ENCODE peak calls at places on chromosomes 13 and 19, in seven cellular contexts. One of them, this sample, is unnamed.

GRCh38 chr13:84192125-84192524 is 309.9 kb upstream of the SLITRK1 start:
- DNase-seq in neuronal stem cell: no peak
- DNase-seq in stimulated activated CD4-positive, alpha-beta T cell treated with anti-CD3 and anti-CD28 coated beads, Interleukin-1b, Interleukin-23, amount 100 ng/mL, for 24 hours: no peak
- DNase-seq in RPMI7951: peak; percentile 26
- DNase-seq in HFFc6: peak; percentile 96
- DNase-seq in T-helper 1 cell: no peak
- DNase-seq in activated T-cell treated with anti-CD3 and anti-CD28 coated beads for 1 hour: no peak
- DNase-seq in this sample: peak; percentile 70

GRCh38 chr13:99360696-99361095 is 53.5 kb upstream of the GPR183 start:
- DNase-seq in HFFc6: no peak
- DNase-seq in RPMI7951: no peak
- DNase-seq in stimulated activated CD4-positive, alpha-beta T cell treated with anti-CD3 and anti-CD28 coated beads, Interleukin-1b, Interleukin-23, amount 100 ng/mL, for 24 hours: no peak
- DNase-seq in neuronal stem cell: no peak
- DNase-seq in activated T-cell treated with anti-CD3 and anti-CD28 coated beads for 1 hour: no peak
- DNase-seq in T-helper 1 cell: no peak
- DNase-seq in this sample: no peak

GRCh38 chr19:12293771-12294307 is 844 bp downstream of the ZNF44 start:
- DNase-seq in HFFc6: peak; percentile 62
- DNase-seq in T-helper 1 cell: peak; percentile 52
- DNase-seq in activated T-cell treated with anti-CD3 and anti-CD28 coated beads for 1 hour: peak; percentile 36
- DNase-seq in stimulated activated CD4-positive, alpha-beta T cell treated with anti-CD3 and anti-CD28 coated beads, Interleukin-1b, Interleukin-23, amount 100 ng/mL, for 24 hours: peak; percentile 39
- DNase-seq in RPMI7951: peak; percentile 65
- DNase-seq in neuronal stem cell: peak; percentile 39
- DNase-seq in this sample: no peak

GRCh38 chr13:105410602-105411001 is 1124.9 kb downstream of the EFNB2 start:
- DNase-seq in activated T-cell treated with anti-CD3 and anti-CD28 coated beads for 1 hour: peak; percentile 1
- DNase-seq in RPMI7951: peak; percentile 61
- DNase-seq in neuronal stem cell: peak; percentile 26
- DNase-seq in stimulated activated CD4-positive, alpha-beta T cell treated with anti-CD3 and anti-CD28 coated beads, Interleukin-1b, Interleukin-23, amount 100 ng/mL, for 24 hours: peak; percentile 14
- DNase-seq in HFFc6: no peak
- DNase-seq in T-helper 1 cell: no peak
- DNase-seq in this sample: peak; percentile 16

GRCh38 chr13:31895687-31896086 is 135.9 kb upstream of the FRY start:
- DNase-seq in T-helper 1 cell: no peak
- DNase-seq in neuronal stem cell: no peak
- DNase-seq in RPMI7951: no peak
- DNase-seq in HFFc6: no peak
- DNase-seq in stimulated activated CD4-positive, alpha-beta T cell treated with anti-CD3 and anti-CD28 coated beads, Interleukin-1b, Interleukin-23, amount 100 ng/mL, for 24 hours: no peak
- DNase-seq in activated T-cell treated with anti-CD3 and anti-CD28 coated beads for 1 hour: no peak
- DNase-seq in this sample: no peak

GRCh38 chr19:3844596-3844995 is 24.2 kb downstream of the ZFR2 start:
- DNase-seq in stimulated activated CD4-positive, alpha-beta T cell treated with anti-CD3 and anti-CD28 coated beads, Interleukin-1b, Interleukin-23, amount 100 ng/mL, for 24 hours: no peak
- DNase-seq in T-helper 1 cell: no peak
- DNase-seq in neuronal stem cell: no peak
- DNase-seq in HFFc6: no peak
- DNase-seq in activated T-cell treated with anti-CD3 and anti-CD28 coated beads for 1 hour: no peak
- DNase-seq in RPMI7951: peak; percentile 61
- DNase-seq in this sample: no peak

GRCh38 chr13:51283361-51283760 is 56.1 kb upstream of the SERPINE3 start:
- DNase-seq in activated T-cell treated with anti-CD3 and anti-CD28 coated beads for 1 hour: no peak
- DNase-seq in neuronal stem cell: no peak
- DNase-seq in RPMI7951: no peak
- DNase-seq in T-helper 1 cell: no peak
- DNase-seq in stimulated activated CD4-positive, alpha-beta T cell treated with anti-CD3 and anti-CD28 coated beads, Interleukin-1b, Interleukin-23, amount 100 ng/mL, for 24 hours: no peak
- DNase-seq in HFFc6: no peak
- DNase-seq in this sample: peak; percentile 24

GRCh38 chr19:51131780-51132680 is 7.3 kb downstream of the SIGLEC9 start:
- DNase-seq in T-helper 1 cell: no peak
- DNase-seq in neuronal stem cell: no peak
- DNase-seq in RPMI7951: peak; percentile 85
- DNase-seq in HFFc6: no peak
- DNase-seq in activated T-cell treated with anti-CD3 and anti-CD28 coated beads for 1 hour: no peak
- DNase-seq in stimulated activated CD4-positive, alpha-beta T cell treated with anti-CD3 and anti-CD28 coated beads, Interleukin-1b, Interleukin-23, amount 100 ng/mL, for 24 hours: no peak
- DNase-seq in this sample: peak; percentile 30

GRCh38 chr19:6402834-6403608 is 10.1 kb upstream of the GTF2F1 start:
- DNase-seq in RPMI7951: no peak
- DNase-seq in stimulated activated CD4-positive, alpha-beta T cell treated with anti-CD3 and anti-CD28 coated beads, Interleukin-1b, Interleukin-23, amount 100 ng/mL, for 24 hours: no peak
- DNase-seq in neuronal stem cell: no peak
- DNase-seq in HFFc6: peak; percentile 44
- DNase-seq in activated T-cell treated with anti-CD3 and anti-CD28 coated beads for 1 hour: no peak
- DNase-seq in T-helper 1 cell: no peak
- DNase-seq in this sample: peak; percentile 33

GRCh38 chr19:31664096-31664495 is 314.9 kb upstream of the TSHZ3 start:
- DNase-seq in HFFc6: no peak
- DNase-seq in neuronal stem cell: no peak
- DNase-seq in stimulated activated CD4-positive, alpha-beta T cell treated with anti-CD3 and anti-CD28 coated beads, Interleukin-1b, Interleukin-23, amount 100 ng/mL, for 24 hours: no peak
- DNase-seq in T-helper 1 cell: no peak
- DNase-seq in RPMI7951: no peak
- DNase-seq in activated T-cell treated with anti-CD3 and anti-CD28 coated beads for 1 hour: no peak
- DNase-seq in this sample: no peak

This sample was measured in HT1080.